ENCODE peak calls at places on chromosomes 7 and 10, in five cellular contexts. L is kidney epithelial cell, W is GM23338, X is natural killer cell, H is endothelial cell. C is an unnamed sample.

GRCh38 chr10:68167271-68167670 is 58.0 kb downstream of the MYPN start:
- DNase-seq in H (no peak), L (no peak), W (no peak), X (no peak), C (no peak)

GRCh38 chr10:133258066-133258817 is 18.4 kb downstream of the ADAM8 start:
- DNase-seq in H (no peak), W (no peak), L (no peak), X (no peak), C (no peak)

GRCh38 chr10:91367127-91367531 is 43.0 kb upstream of the HECTD2 start:
- DNase-seq in L (no peak), H (no peak), W (no peak), X (no peak), C (no peak)

GRCh38 chr10:11685787-11686218 is 56.4 kb upstream of the ECHDC3 start:
- DNase-seq in W (no peak), X (no peak), L (peak; percentile 65), H (no peak), C (peak; percentile 46)

GRCh38 chr7:7911756-7912155 is 56.8 kb upstream of the GLCCI1 start:
- DNase-seq in X (no peak), H (no peak), L (no peak), W (no peak), C (no peak)

GRCh38 chr10:113504423-113504822 is 48.4 kb upstream of the HABP2 start:
- DNase-seq in X (no peak), H (no peak), L (no peak), W (no peak), C (no peak)

GRCh38 chr7:104096683-104097082 is 107.2 kb upstream of the RELN start:
- DNase-seq in X (no peak), L (no peak), W (peak; percentile 42), H (peak; percentile 27), C (no peak)

GRCh38 chr10:43237128-43237527 is 29.7 kb downstream of the RASGEF1A start:
- DNase-seq in H (no peak), X (no peak), L (no peak), W (no peak), C (no peak)

GRCh38 chr10:2335626-2336025 is 598.3 kb upstream of the ADARB2 start:
- DNase-seq in L (no peak), H (no peak), W (no peak), X (no peak), C (no peak)

GRCh38 chr7:18175801-18176450 is 148.3 kb upstream of the PRPS1L1 start:
- DNase-seq in H (no peak), X (no peak), W (no peak), L (no peak), C (no peak)

GRCh38 chr10:77041636-77042258 is 595.9 kb downstream of the KCNMA1 start:
- DNase-seq in H (peak; percentile 19), W (no peak), L (no peak), X (peak; percentile 16), C (no peak)

GRCh38 chr10:67663449-67664087 is 32.4 kb downstream of the CTNNA3 start:
- DNase-seq in X (no peak), L (no peak), W (no peak), H (no peak), C (no peak)

GRCh38 chr10:127999291-127999690 is 92.4 kb downstream of the PTPRE start:
- DNase-seq in W (no peak), X (no peak), H (no peak), L (no peak), C (no peak)

GRCh38 chr7:98107313-98107691 is 640 bp downstream of the LMTK2 start:
- DNase-seq in H (peak; percentile 18), W (peak; percentile 39), X (peak; percentile 17), L (no peak), C (no peak)

GRCh38 chr7:98110249-98111022 is 3.8 kb downstream of the LMTK2 start:
- DNase-seq in H (peak; percentile 27), X (no peak), W (peak; percentile 53), L (no peak), C (no peak)

GRCh38 chr7:98102170-98102569 is 4.5 kb upstream of the LMTK2 start:
- DNase-seq in W (no peak), H (no peak), L (no peak), X (no peak), C (no peak)

GRCh38 chr7:98106647-98107312 is at the start of gene LMTK2:
- DNase-seq in X (peak; percentile 100), L (no peak), W (peak; percentile 93), H (peak; percentile 98), C (peak; percentile 99)

GRCh38 chr7:98105942-98106544 is 619 bp upstream of the LMTK2 start:
- DNase-seq in W (no peak), L (no peak), X (no peak), H (no peak), C (no peak)
- TF ChIP-seq CTCF in W (no peak), L (no peak), X (no peak), H (no peak), C (no peak)

GRCh38 chr10:110619514-110619913 is 24.6 kb upstream of the RBM20 start:
- DNase-seq in H (no peak), W (no peak), X (no peak), L (no peak), C (no peak)
- TF ChIP-seq CTCF in H (no peak), W (no peak), X (no peak), L (no peak), C (no peak)

DNA sequence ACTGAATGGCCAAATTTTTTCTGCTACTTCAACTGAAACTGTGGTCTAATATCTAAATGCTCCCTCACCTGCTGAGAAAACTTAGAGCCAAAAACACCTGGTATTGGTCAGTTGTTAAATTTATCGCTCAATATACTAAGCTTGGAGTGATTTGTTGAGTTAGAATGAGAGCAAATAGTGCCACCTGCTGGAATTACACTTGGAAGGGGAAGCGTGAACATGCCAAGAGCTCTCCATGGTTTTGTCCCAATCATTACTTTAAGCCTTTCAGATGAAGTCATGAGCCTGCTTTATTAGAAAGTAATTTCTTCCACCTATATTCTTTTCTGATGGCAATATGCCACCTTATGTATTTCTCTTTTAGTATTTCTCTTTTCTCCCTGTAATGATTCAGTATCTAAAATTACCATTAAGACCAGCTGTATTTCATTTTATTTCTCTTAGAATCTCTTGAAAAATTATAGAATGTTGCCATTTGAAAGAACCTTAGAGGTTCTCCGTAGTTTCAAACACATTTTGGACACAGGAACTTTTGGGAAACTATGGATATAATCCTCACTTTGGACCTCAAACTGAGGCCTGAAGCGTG is 447.8 kb upstream of the C7orf33 start:
- DNase-seq in L (no peak), X (no peak), H (peak; percentile 12), W (peak; percentile 73), C (no peak)
- TF ChIP-seq CTCF in L (peak; percentile 68), X (no peak), H (no peak), W (peak; percentile 71), C (no peak)

GRCh38 chr10:109889867-109890266 is 33.4 kb downstream of the XPNPEP1 start:
- DNase-seq in X (no peak), W (no peak), L (peak; percentile 73), H (no peak), C (no peak)
- TF ChIP-seq CTCF in X (no peak), W (no peak), L (peak; percentile 13), H (no peak), C (no peak)

GRCh38 chr7:37095122-37095521 is 353.5 kb downstream of the ELMO1 start:
- DNase-seq in H (no peak), X (no peak), L (no peak), W (peak; percentile 14), C (no peak)

GRCh38 chr7:37097983-37098382 is 350.7 kb downstream of the ELMO1 start:
- DNase-seq in L (no peak), H (no peak), X (no peak), W (no peak), C (no peak)

GRCh38 chr7:37100735-37101331 is 347.8 kb downstream of the ELMO1 start:
- DNase-seq in X (no peak), W (no peak), H (no peak), L (no peak), C (no peak)

GRCh38 chr7:37096341-37096740 is 352.3 kb downstream of the ELMO1 start:
- DNase-seq in X (no peak), H (no peak), L (no peak), W (no peak), C (no peak)

GRCh38 chr7:37097276-37097675 is 351.4 kb downstream of the ELMO1 start:
- DNase-seq in L (no peak), H (no peak), X (no peak), W (no peak), C (no peak)
- TF ChIP-seq CTCF in L (no peak), H (peak; percentile 59), X (no peak), W (peak; percentile 75), C (no peak)

GRCh38 chr7:4650471-4651047 is 31.5 kb upstream of the FOXK1 start:
- DNase-seq in W (peak; percentile 72), X (no peak), H (no peak), L (no peak), C (no peak)

GRCh38 chr7:4657640-4658417 is 24.3 kb upstream of the FOXK1 start:
- DNase-seq in W (no peak), X (no peak), H (no peak), L (no peak), C (no peak)

GRCh38 chr7:4653771-4654170 is 28.3 kb upstream of the FOXK1 start:
- DNase-seq in X (no peak), H (no peak), W (no peak), L (no peak), C (no peak)

GRCh38 chr7:4659551-4660286 is 22.4 kb upstream of the FOXK1 start:
- DNase-seq in L (no peak), W (peak; percentile 70), H (peak; percentile 22), X (no peak), C (no peak)

GRCh38 chr7:4655311-4655710 is 26.8 kb upstream of the FOXK1 start:
- DNase-seq in W (no peak), X (no peak), L (no peak), H (no peak), C (no peak)
- TF ChIP-seq CTCF in W (no peak), X (no peak), L (no peak), H (no peak), C (no peak)

DNA sequence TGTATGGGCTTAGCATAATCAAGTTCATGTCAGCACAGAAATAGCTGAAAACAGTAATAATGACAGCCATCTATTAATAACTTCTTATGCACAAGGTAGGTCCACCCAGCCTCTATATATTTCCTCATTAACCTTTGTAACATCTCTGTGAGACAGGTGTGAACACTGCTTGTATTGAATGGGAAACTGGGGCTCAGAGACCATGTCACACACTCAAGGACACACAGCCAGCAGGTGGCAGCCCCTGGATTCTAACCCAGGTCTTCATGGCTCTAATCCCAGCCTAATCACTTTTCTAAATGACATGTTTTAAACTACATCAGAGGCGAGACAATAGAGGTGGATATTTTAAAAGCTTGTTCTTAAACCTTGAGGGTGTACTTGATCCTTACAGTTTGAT is 591.4 kb downstream of the PARD3 start:
- DNase-seq in X (no peak), H (no peak), L (no peak), W (no peak), C (no peak)
- TF ChIP-seq CTCF in X (no peak), H (no peak), L (no peak), W (peak; percentile 17), C (no peak)

GRCh38 chr10:82847242-82847641 is 972.2 kb downstream of the NRG3 start:
- DNase-seq in L (no peak), X (no peak), W (no peak), H (no peak), C (no peak)

GRCh38 chr10:82850166-82850565 is 975.2 kb downstream of the NRG3 start:
- DNase-seq in H (no peak), L (no peak), X (no peak), W (no peak), C (no peak)
- TF ChIP-seq CTCF in H (no peak), L (no peak), X (no peak), W (no peak), C (no peak)

GRCh38 chr7:79741684-79742083 is 288.2 kb upstream of the MAGI2 start:
- DNase-seq in H (peak; percentile 18), X (no peak), W (peak; percentile 46), L (no peak), C (no peak)
- TF ChIP-seq CTCF in H (peak; percentile 49), X (no peak), W (peak; percentile 68), L (peak; percentile 30), C (no peak)

C was measured in activated B cell treated with CpG ODN at 0.5 μM for 24 hours.